ENCODE peak calls at places on chromosomes 11 and 22, in eight cellular contexts. V, R, B, Y, F, D, Q and A are unnamed samples. For H3K4me1, the result is how much of the 10 kb centered on the place peaks cover.

GRCh38 chr11:72229336-72229924 is 4.9 kb downstream of the INPPL1 start:
- DNase-seq in V (no peak), R (peak), B (no peak), Y (no peak), F (no peak), D (no peak), Q (no peak), A (no peak)

GRCh38 chr11:35974878-35975578 is 31.2 kb downstream of the LDLRAD3 start:
- DNase-seq in V (no peak), R (no peak), B (no peak), Y (no peak), F (no peak), D (no peak), Q (no peak), A (no peak)

GRCh38 chr22:30127749-30128166 is 47.5 kb downstream of the HORMAD2 start:
- DNase-seq in V (no peak), R (no peak), B (no peak), Y (no peak), F (no peak), D (no peak), Q (no peak), A (no peak)

GRCh38 chr22:42156121-42156520 is 25.5 kb upstream of the CYP2D6 start:
- DNase-seq in V (no peak), R (no peak), B (no peak), Y (no peak), F (no peak), D (no peak), Q (no peak), A (no peak)

GRCh38 chr11:18394928-18395734 is 768 bp downstream of the LDHA start:
- DNase-seq in V (peak), R (peak), B (peak), Y (peak), F (peak), D (no peak), Q (no peak), A (peak)

GRCh38 chr11:119488256-119488995 is 65.5 kb upstream of the THY1 start:
- DNase-seq in V (no peak), R (no peak), B (no peak), Y (no peak), F (no peak), D (no peak), Q (no peak), A (no peak)

GRCh38 chr22:25700996-25701815 is 40.8 kb upstream of the MYO18B start:
- DNase-seq in V (no peak), R (peak), B (no peak), Y (no peak), F (peak), D (no peak), Q (no peak), A (peak)

GRCh38 chr11:132782102-132782501 is 750.2 kb downstream of the OPCML start:
- DNase-seq in V (no peak), R (no peak), B (no peak), Y (no peak), F (no peak), D (no peak), Q (no peak), A (no peak)

GRCh38 chr11:47330002-47330911 is 22.2 kb downstream of the MYBPC3 start:
- DNase-seq in V (peak), R (no peak), B (peak), Y (no peak), F (peak), D (no peak), Q (no peak), A (no peak)

GRCh38 chr11:128924109-128924508 is 18.6 kb downstream of the TP53AIP1 start:
- DNase-seq in V (no peak), R (no peak), B (no peak), Y (no peak), F (no peak), D (no peak), Q (no peak), A (no peak)

GRCh38 chr11:115706735-115707134 is 202.5 kb upstream of the CADM1 start:
- DNase-seq in V (no peak), R (no peak), B (no peak), Y (no peak), F (no peak), D (no peak), Q (no peak), A (no peak)

GRCh38 chr22:39917776-39918493 is 17.1 kb downstream of the GRAP2 start:
- DNase-seq in V (no peak), R (no peak), B (no peak), Y (no peak), F (peak), D (no peak), Q (no peak), A (no peak)

GRCh38 chr11:61061081-61061826 is 41.0 kb upstream of the CD5 start:
- DNase-seq in V (peak), R (no peak), B (no peak), Y (peak), F (no peak), D (peak), Q (peak), A (no peak)

GRCh38 chr22:27108425-27109114 is 451.2 kb downstream of the MIAT start:
- DNase-seq in V (no peak), R (peak), B (no peak), Y (no peak), F (peak), D (no peak), Q (no peak), A (no peak)

GRCh38 chr11:106137061-106137460 is 59.6 kb downstream of the AASDHPPT start:
- DNase-seq in V (no peak), R (no peak), B (no peak), Y (no peak), F (no peak), D (no peak), Q (peak), A (no peak)

GRCh38 chr11:130769782-130770565 is 146.3 kb downstream of the SNX19 start:
- DNase-seq in V (no peak), R (no peak), B (no peak), Y (no peak), F (no peak), D (no peak), Q (no peak), A (peak)

GRCh38 chr11:113255096-113255495 is 59.3 kb upstream of the TTC12 start:
- DNase-seq in V (no peak), R (no peak), B (no peak), Y (no peak), F (no peak), D (no peak), Q (no peak), A (no peak)

GRCh38 chr11:110855246-110855645 is 143.0 kb upstream of the ARHGAP20 start:
- DNase-seq in V (no peak), R (no peak), B (no peak), Y (no peak), F (no peak), D (no peak), Q (no peak), A (no peak)

GRCh38 chr22:42066937-42067336 is 3.7 kb downstream of the NAGA start:
- DNase-seq in V (no peak), R (no peak), B (no peak), Y (no peak), F (no peak), D (no peak), Q (no peak), A (no peak)

GRCh38 chr11:30535818-30536217 is 50.3 kb downstream of the MPPED2 start:
- DNase-seq in V (no peak), R (no peak), B (no peak), Y (no peak), F (peak), D (no peak), Q (no peak), A (no peak)

GRCh38 chr11:19382131-19382611 is 141.4 kb upstream of the E2F8 start:
- DNase-seq in V (no peak), R (no peak), B (no peak), Y (no peak), F (no peak), D (no peak), Q (no peak), A (peak)

GRCh38 chr22:26276530-26277200 is 107.4 kb downstream of the SEZ6L start:
- DNase-seq in V (no peak), R (no peak), B (peak), Y (no peak), F (no peak), D (no peak), Q (no peak), A (no peak)

GRCh38 chr11:112249871-112250590 is 10.6 kb downstream of the PLET1 start:
- DNase-seq in V (no peak), R (peak), B (no peak), Y (no peak), F (no peak), D (no peak), Q (no peak), A (no peak)

GRCh38 chr11:8768625-8769333 is 86.2 kb downstream of the RPL27A start:
- DNase-seq in V (no peak), R (peak), B (no peak), Y (no peak), F (no peak), D (peak), Q (peak), A (no peak)

GRCh38 chr11:8082391-8083087 is 1.5 kb downstream of the TUB start:
- DNase-seq in V (no peak), R (peak), B (peak), Y (no peak), F (peak), D (no peak), Q (no peak), A (peak)

GRCh38 chr22:31526275-31526674 is 29.9 kb downstream of the SFI1 start:
- DNase-seq in V (no peak), R (no peak), B (no peak), Y (no peak), F (no peak), D (no peak), Q (no peak), A (no peak)

GRCh38 chr22:33811686-33812085 is 108.6 kb downstream of the LARGE1 start:
- DNase-seq in V (no peak), R (peak), B (peak), Y (no peak), F (no peak), D (no peak), Q (no peak), A (peak)

GRCh38 chr11:61671527-61671926 is 8.7 kb upstream of the DAGLA start:
- DNase-seq in V (no peak), R (peak), B (peak), Y (no peak), F (no peak), D (no peak), Q (peak), A (peak)

GRCh38 chr22:29342177-29342576 is 26.7 kb upstream of the RASL10A start:
- DNase-seq in V (no peak), R (no peak), B (no peak), Y (no peak), F (no peak), D (no peak), Q (no peak), A (no peak)

GRCh38 chr11:134634897-134635831 is 223.1 kb upstream of the B3GAT1 start:
- DNase-seq in V (no peak), R (peak), B (peak), Y (no peak), F (peak), D (no peak), Q (no peak), A (peak)

GRCh38 chr11:8283510-8284272 is 20.0 kb upstream of the LMO1 start:
- DNase-seq in V (no peak), R (peak), B (peak), Y (no peak), F (peak), D (no peak), Q (no peak), A (peak)

GRCh38 chr22:37483594-37484114 is 2.5 kb downstream of the MFNG start:
- DNase-seq in V (no peak), R (no peak), B (no peak), Y (no peak), F (no peak), D (no peak), Q (no peak), A (no peak)

GRCh38 chr11:28526406-28526751 is 418.2 kb downstream of the METTL15 start:
- DNase-seq in V (peak), R (no peak), B (peak), Y (no peak), F (no peak), D (peak), Q (no peak), A (no peak)

GRCh38 chr11:28529540-28530410 is 421.6 kb downstream of the METTL15 start:
- DNase-seq in V (peak), R (peak), B (peak), Y (peak), F (peak), D (peak), Q (peak), A (peak)

GRCh38 chr11:28525636-28526405 is 417.6 kb downstream of the METTL15 start:
- DNase-seq in V (no peak), R (no peak), B (no peak), Y (no peak), F (no peak), D (no peak), Q (no peak), A (no peak)

GRCh38 chr11:28528217-28528616 is 420.0 kb downstream of the METTL15 start:
- DNase-seq in V (no peak), R (no peak), B (no peak), Y (no peak), F (no peak), D (no peak), Q (no peak), A (no peak)

DNA sequence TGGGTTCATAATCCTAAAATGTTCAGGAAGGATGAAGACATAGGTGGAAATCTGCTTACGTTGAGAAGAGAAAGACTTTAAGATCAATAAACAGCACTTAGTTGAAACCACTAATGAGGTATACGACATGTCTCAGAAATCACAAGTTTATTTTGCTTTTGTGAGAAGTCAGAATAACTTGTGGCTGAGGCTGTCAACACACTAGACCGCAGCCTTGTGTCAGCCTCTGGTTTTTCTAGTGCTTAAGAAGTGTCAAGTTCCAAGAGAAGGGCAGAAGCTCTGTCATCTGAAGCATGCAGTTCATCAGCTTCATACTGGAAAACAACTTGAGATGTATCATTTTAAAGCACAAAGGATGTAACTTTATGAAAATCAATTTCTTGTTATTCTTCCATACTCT is 420.9 kb downstream of the METTL15 start:
- DNase-seq in V (no peak), R (no peak), B (peak), Y (no peak), F (no peak), D (no peak), Q (no peak), A (no peak)
- TF ChIP-seq EZH2phosphoT487 in V (no peak), R (no peak), B (no peak), Y (no peak), F (no peak), D (no peak), Q (no peak), A (no peak)

DNA sequence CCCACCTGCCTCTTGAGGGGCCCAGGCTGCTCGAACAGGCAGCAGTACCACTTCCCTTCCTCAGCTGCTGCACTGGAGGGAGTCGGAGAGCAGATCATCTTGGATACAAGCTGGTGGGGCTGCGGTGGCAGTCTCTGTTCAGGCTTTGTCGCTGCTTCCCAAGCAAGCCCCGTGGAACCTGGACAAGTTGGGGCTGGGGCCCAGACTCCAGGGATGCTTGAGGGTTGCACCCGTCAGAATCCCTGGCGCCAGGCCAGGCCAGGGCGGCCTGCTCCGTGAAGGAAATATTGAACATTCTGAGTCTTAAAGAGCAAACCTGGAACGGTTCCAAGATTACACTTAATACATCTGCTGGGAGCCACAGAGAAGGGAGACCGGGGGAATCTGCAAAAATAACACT is 310.1 kb upstream of the SORL1-AS1 start:
- DNase-seq in V (peak), R (peak), B (peak), Y (no peak), F (peak), D (no peak), Q (peak), A (peak)
- TF ChIP-seq CTCF in V (no peak), R (peak), B (no peak), Y (no peak), F (no peak), D (no peak), Q (no peak), A (no peak)

GRCh38 chr22:35546886-35547285 is 6.3 kb downstream of the RASD2 start:
- DNase-seq in V (no peak), R (no peak), B (no peak), Y (no peak), F (no peak), D (no peak), Q (no peak), A (no peak)
- H3K4me1 ChIP-seq in V (under half), R (under half), B (under half), Y (under half), F (under half), D (under half), Q (under half), A (under half)

GRCh38 chr22:22213231-22213630 is 31.4 kb upstream of the VPREB1 start:
- DNase-seq in V (no peak), R (no peak), B (no peak), Y (no peak), F (no peak), D (no peak), Q (no peak), A (no peak)
- TF ChIP-seq EZH2phosphoT487 in V (no peak), R (no peak), B (no peak), Y (no peak), F (no peak), D (no peak), Q (no peak), A (no peak)

DNA sequence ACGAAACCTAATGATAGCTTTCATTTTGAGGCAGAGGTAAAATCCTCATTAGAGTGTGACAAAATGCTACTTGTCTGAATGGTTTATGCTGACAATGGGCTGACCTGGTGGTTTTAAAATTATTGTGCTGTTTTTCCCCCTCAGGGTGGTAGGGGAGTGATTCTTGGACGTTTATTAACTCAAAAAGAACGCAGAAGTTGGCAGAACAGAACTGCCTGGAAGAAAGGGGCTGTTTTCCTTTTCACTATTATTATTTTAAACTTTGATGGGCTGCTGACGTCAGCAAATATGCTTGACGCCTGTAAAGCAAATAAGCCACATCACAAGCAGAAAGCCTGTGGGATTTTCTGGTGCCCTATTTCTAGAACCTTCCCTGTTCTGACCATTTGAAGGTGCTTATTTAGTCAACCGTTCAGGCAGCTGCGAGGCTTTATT is 4.0 kb downstream of the RASSF10 start:
- DNase-seq in V (no peak), R (no peak), B (no peak), Y (no peak), F (no peak), D (no peak), Q (no peak), A (no peak)
- TF ChIP-seq CTCF in V (no peak), R (no peak), B (no peak), Y (no peak), F (no peak), D (no peak), Q (no peak), A (no peak)

GRCh38 chr11:2830886-2831285 is 54.7 kb downstream of the CDKN1C start:
- DNase-seq in V (no peak), R (no peak), B (no peak), Y (no peak), F (no peak), D (no peak), Q (no peak), A (no peak)

GRCh38 chr11:2831826-2832717 is 53.5 kb downstream of the CDKN1C start:
- DNase-seq in V (no peak), R (no peak), B (no peak), Y (no peak), F (no peak), D (no peak), Q (no peak), A (no peak)

GRCh38 chr11:2827792-2828191 is 57.8 kb downstream of the CDKN1C start:
- DNase-seq in V (no peak), R (no peak), B (no peak), Y (no peak), F (no peak), D (no peak), Q (no peak), A (no peak)

GRCh38 chr11:2828585-2829330 is 56.8 kb downstream of the CDKN1C start:
- DNase-seq in V (no peak), R (no peak), B (no peak), Y (no peak), F (no peak), D (no peak), Q (no peak), A (no peak)

GRCh38 chr11:2830030-2830812 is 55.4 kb downstream of the CDKN1C start:
- DNase-seq in V (no peak), R (no peak), B (no peak), Y (no peak), F (no peak), D (no peak), Q (no peak), A (no peak)
- H3K4me1 ChIP-seq in V (under half), R (under half), B (under half), Y (under half), F (under half), D (under half), Q (under half), A (under half)

GRCh38 chr11:126405906-126406305 is 50.4 kb downstream of the ST3GAL4 start:
- DNase-seq in V (no peak), R (no peak), B (no peak), Y (no peak), F (no peak), D (peak), Q (peak), A (no peak)
- TF ChIP-seq EZH2phosphoT487 in V (no peak), R (no peak), B (no peak), Y (no peak), F (no peak), D (no peak), Q (no peak), A (no peak)